ENCODE peak calls at places on chromosomes 13 and 19, in seven cellular contexts. R is AG04450; O is CD8-positive, alpha-beta memory T cell; J is fibroblast of pulmonary artery; A is IMR-90; D is cardiac fibroblast; M is left ventricle myocardium inferior. V is an unnamed sample.

GRCh38 chr13:103996733-103997132 is 930.5 kb upstream of the SLC10A2 start:
- DNase-seq in R (no peak), O (no peak), J (no peak), A (peak; percentile 3), D (no peak), M (no peak), V (no peak)

GRCh38 chr19:33447336-33448158 is 74.0 kb downstream of the CEBPG start:
- DNase-seq in R (no peak), O (no peak), J (no peak), A (no peak), D (no peak), M (peak; percentile 5), V (no peak)

GRCh38 chr13:77143325-77143907 is 116.5 kb upstream of the FBXL3 start:
- DNase-seq in R (no peak), O (no peak), J (peak; percentile 72), A (peak; percentile 52), D (peak; percentile 29), M (no peak), V (no peak)

GRCh38 chr13:20142019-20142926 is 18.6 kb downstream of the GJA3 start:
- DNase-seq in R (no peak), O (no peak), J (no peak), A (no peak), D (no peak), M (no peak), V (no peak)

GRCh38 chr13:108755084-108755483 is 125.7 kb downstream of the MYO16 start:
- DNase-seq in R (no peak), O (no peak), J (no peak), A (no peak), D (no peak), M (no peak), V (no peak)

GRCh38 chr19:36528921-36529518 is 949 bp upstream of the ZNF260 start:
- DNase-seq in R (no peak), O (peak; percentile 49), J (no peak), A (no peak), D (no peak), M (no peak), V (peak; percentile 71)

GRCh38 chr13:70310720-70311119 is 202.5 kb upstream of the KLHL1 start:
- DNase-seq in R (no peak), O (no peak), J (peak; percentile 13), A (no peak), D (peak; percentile 2), M (no peak), V (peak; percentile 14)

GRCh38 chr13:51626749-51627148 is 42.5 kb downstream of the WDFY2 start:
- DNase-seq in R (no peak), O (no peak), J (no peak), A (no peak), D (no peak), M (no peak), V (no peak)

GRCh38 chr13:112822851-112823250 is 133.0 kb downstream of the ATP11A start:
- DNase-seq in R (no peak), O (no peak), J (no peak), A (no peak), D (no peak), M (no peak), V (no peak)

GRCh38 chr19:34504273-34504808 is 22.8 kb downstream of the WTIP start:
- DNase-seq in R (no peak), O (no peak), J (no peak), A (no peak), D (no peak), M (no peak), V (no peak)

GRCh38 chr13:99383511-99383921 is 76.3 kb upstream of the GPR183 start:
- DNase-seq in R (no peak), O (no peak), J (no peak), A (no peak), D (no peak), M (no peak), V (no peak)

GRCh38 chr19:4374451-4375163 is 25.7 kb downstream of the SH3GL1 start:
- DNase-seq in R (no peak), O (no peak), J (peak; percentile 84), A (peak; percentile 87), D (peak; percentile 88), M (peak; percentile 78), V (no peak)

GRCh38 chr19:13163609-13164364 is 13.6 kb downstream of the IER2 start:
- DNase-seq in R (peak; percentile 67), O (peak; percentile 57), J (peak; percentile 94), A (peak; percentile 83), D (peak; percentile 95), M (peak; percentile 67), V (peak; percentile 48)
- H3K4me3 ChIP-seq in R (peak overlapping the region; percentile 44), O (peak overlapping the region; percentile 42), J (peak overlapping the region; percentile 45), A (no peak overlapping the region), D (peak overlapping the region; percentile 17), M (peak overlapping the region; percentile 59), V (no peak overlapping the region)

DNA sequence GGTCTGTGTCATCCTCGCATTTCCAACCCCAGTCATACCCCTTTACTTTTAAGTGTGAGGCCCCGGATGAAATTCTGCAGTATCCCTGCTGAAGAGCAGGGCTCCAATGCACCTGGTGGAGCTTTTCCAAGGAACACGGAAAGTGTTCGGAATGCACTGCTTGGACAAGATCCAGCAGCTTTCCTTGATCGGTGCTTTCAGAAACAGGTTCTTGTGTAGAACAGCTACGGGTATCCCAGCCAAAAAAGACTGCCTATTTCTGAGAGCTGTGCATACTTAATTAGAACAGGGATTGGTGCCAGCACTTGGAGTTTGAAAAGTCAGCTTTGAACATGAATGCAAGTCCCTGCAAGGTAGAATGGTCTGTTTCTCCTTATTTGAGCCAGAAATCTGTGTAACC is 87.2 kb upstream of the C1QTNF9B start:
- DNase-seq in R (no peak), O (no peak), J (no peak), A (no peak), D (no peak), M (no peak), V (no peak)
- H3K4me3 ChIP-seq in R (no peak overlapping the region), O (no peak overlapping the region), J (no peak overlapping the region), A (no peak overlapping the region), D (no peak overlapping the region), M (no peak overlapping the region), V (no peak overlapping the region)

GRCh38 chr13:26499209-26499601 is 58.3 kb upstream of the WASF3 start:
- DNase-seq in R (no peak), O (no peak), J (no peak), A (no peak), D (no peak), M (no peak), V (no peak)

GRCh38 chr13:26498524-26499208 is 58.8 kb upstream of the WASF3 start:
- DNase-seq in R (no peak), O (no peak), J (peak; percentile 14), A (peak; percentile 43), D (peak; percentile 12), M (no peak), V (no peak)

GRCh38 chr13:26497991-26498423 is 59.5 kb upstream of the WASF3 start:
- DNase-seq in R (no peak), O (no peak), J (peak; percentile 69), A (peak; percentile 96), D (peak; percentile 69), M (no peak), V (no peak)

GRCh38 chr13:26495749-26496148 is 61.7 kb upstream of the WASF3 start:
- DNase-seq in R (no peak), O (no peak), J (no peak), A (no peak), D (no peak), M (no peak), V (no peak)

GRCh38 chr13:26494591-26494990 is 62.9 kb upstream of the WASF3 start:
- DNase-seq in R (no peak), O (no peak), J (no peak), A (no peak), D (no peak), M (no peak), V (no peak)
- H3K4me3 ChIP-seq in R (no peak overlapping the region), O (no peak overlapping the region), J (no peak overlapping the region), A (no peak overlapping the region), D (no peak overlapping the region), M (no peak overlapping the region), V (no peak overlapping the region)

GRCh38 chr13:72851678-72852014 is 69.7 kb downstream of the PIBF1 start:
- DNase-seq in R (no peak), O (no peak), J (no peak), A (no peak), D (no peak), M (no peak), V (no peak)
- H3K4me3 ChIP-seq in R (no peak overlapping the region), O (no peak overlapping the region), J (no peak overlapping the region), A (no peak overlapping the region), D (no peak overlapping the region), M (no peak overlapping the region), V (no peak overlapping the region)

GRCh38 chr19:11797491-11797890 is 832 bp upstream of the ZNF491 start:
- DNase-seq in R (peak; percentile 77), O (peak; percentile 84), J (peak; percentile 91), A (peak; percentile 87), D (peak; percentile 92), M (peak; percentile 85), V (peak; percentile 88)

GRCh38 chr19:11792942-11793341 is 5.4 kb upstream of the ZNF491 start:
- DNase-seq in R (no peak), O (no peak), J (no peak), A (no peak), D (no peak), M (no peak), V (no peak)

GRCh38 chr19:11798391-11799296 is at the start of gene ZNF491:
- DNase-seq in R (peak; percentile 61), O (peak; percentile 86), J (peak; percentile 85), A (peak; percentile 87), D (peak; percentile 85), M (peak; percentile 93), V (peak; percentile 84)
- H3K4me3 ChIP-seq in R (peak within 1 kb of the TSS; percentile 85), O (peak within 1 kb of the TSS; percentile 67), J (peak within 1 kb of the TSS; percentile 69), A (peak within 1 kb of the TSS; percentile 76), D (peak within 1 kb of the TSS; percentile 74), M (peak within 1 kb of the TSS; percentile 92), V (peak within 1 kb of the TSS; percentile 56)

V was measured in GM12865.